ENCODE peak calls at places on chromosomes 11 and 22, in nine cellular contexts. P, K, F, E, T, D, W, V and Z are unnamed samples.

GRCh38 chr22:32469799-32470212 is 4.8 kb upstream of the FBXO7 start:
- DNase-seq in P (no peak), K (peak), F (peak), E (no peak), T (peak), D (peak), W (no peak), V (no peak), Z (no peak)

GRCh38 chr11:17890333-17890732 is 122.5 kb downstream of the SERGEF start:
- DNase-seq in P (no peak), K (no peak), F (no peak), E (no peak), T (peak), D (no peak), W (no peak), V (no peak), Z (no peak)

GRCh38 chr11:41003339-41003992 is 456.0 kb downstream of the LRRC4C start:
- DNase-seq in P (no peak), K (no peak), F (no peak), E (no peak), T (no peak), D (peak), W (no peak), V (no peak), Z (no peak)

GRCh38 chr11:118373871-118374270 is 14.5 kb downstream of the UBE4A start:
- DNase-seq in P (no peak), K (no peak), F (no peak), E (no peak), T (no peak), D (no peak), W (no peak), V (no peak), Z (no peak)

GRCh38 chr11:28756977-28757376 is 648.8 kb downstream of the METTL15 start:
- DNase-seq in P (no peak), K (peak), F (no peak), E (no peak), T (peak), D (peak), W (no peak), V (no peak), Z (no peak)

GRCh38 chr22:46076651-46077339 is 73.5 kb upstream of the PPARA start:
- DNase-seq in P (no peak), K (peak), F (peak), E (no peak), T (peak), D (peak), W (no peak), V (no peak), Z (no peak)

GRCh38 chr11:111531687-111532364 is 8.7 kb upstream of the LAYN start:
- DNase-seq in P (no peak), K (peak), F (no peak), E (no peak), T (peak), D (peak), W (peak), V (no peak), Z (no peak)

GRCh38 chr11:102590646-102591045 is 34.5 kb downstream of the MMP20 start:
- DNase-seq in P (no peak), K (no peak), F (no peak), E (no peak), T (no peak), D (no peak), W (peak), V (no peak), Z (no peak)